ENCODE peak calls at places on chromosomes 12 and 14, in six cellular contexts. I, U, S, N, E and K are unnamed samples.

GRCh38 chr14:85336817-85337216 is 193.1 kb upstream of the FLRT2 start:
- DNase-seq in S (no peak), U (no peak), I (no peak), E (no peak), N (no peak), K (no peak)

GRCh38 chr12:118127867-118128266 is 8.1 kb upstream of the PEBP1 start:
- DNase-seq in U (no peak), I (no peak), E (no peak), S (no peak), N (no peak), K (no peak)

GRCh38 chr12:118418385-118419057 is 42.2 kb downstream of the SUDS3 start:
- DNase-seq in S (peak; percentile 52), E (no peak), U (no peak), I (no peak), N (no peak), K (no peak)

GRCh38 chr12:51183816-51184215 is 10.9 kb upstream of the TFCP2 start:
- DNase-seq in I (peak; percentile 1), S (no peak), E (no peak), N (no peak), U (no peak), K (no peak)

GRCh38 chr12:111598637-111599458 is at the start of gene ATXN2:
- DNase-seq in I (no peak), U (no peak), S (peak; percentile 81), N (peak; percentile 69), E (peak; percentile 76), K (peak; percentile 90)

GRCh38 chr14:54682578-54682977 is 115.7 kb downstream of the SAMD4A start:
- DNase-seq in N (no peak), E (no peak), I (no peak), S (no peak), U (no peak), K (no peak)

GRCh38 chr14:20455355-20456300 is 602 bp downstream of the APEX1 start:
- DNase-seq in E (no peak), U (no peak), N (no peak), S (peak; percentile 76), I (peak; percentile 65), K (peak; percentile 50)

GRCh38 chr12:14263742-14264141 is 101.7 kb upstream of the ATF7IP start:
- DNase-seq in U (no peak), N (no peak), I (no peak), S (no peak), E (no peak), K (no peak)

GRCh38 chr12:2023365-2023764 is 19.1 kb upstream of the DCP1B start:
- DNase-seq in I (no peak), N (no peak), S (peak; percentile 4), U (no peak), E (no peak), K (no peak)

GRCh38 chr12:46217686-46218508 is 50.9 kb downstream of the SLC38A1 start:
- DNase-seq in S (no peak), I (no peak), E (no peak), N (no peak), U (no peak), K (peak; percentile 33)

GRCh38 chr12:92927055-92927435 is 2.0 kb downstream of the EEA1 start:
- DNase-seq in I (no peak), U (no peak), E (no peak), N (peak; percentile 38), S (no peak), K (no peak)

GRCh38 chr14:98564541-98564940 is 707.5 kb downstream of the BCL11B start:
- DNase-seq in U (no peak), E (no peak), S (peak; percentile 56), I (no peak), N (no peak), K (no peak)

GRCh38 chr14:76405627-76406026 is 29.7 kb downstream of the ESRRB start:
- DNase-seq in E (no peak), I (no peak), N (no peak), S (no peak), U (no peak), K (no peak)

GRCh38 chr14:36069535-36069900 is 107.0 kb downstream of the PTCSC3 start:
- DNase-seq in U (no peak), I (no peak), N (peak; percentile 10), E (no peak), S (peak; percentile 46), K (peak; percentile 59)

GRCh38 chr14:104284636-104285482 is 146.5 kb downstream of the KIF26A start:
- DNase-seq in U (no peak), S (no peak), E (peak; percentile 54), I (no peak), N (no peak), K (no peak)

GRCh38 chr14:100082723-100083122 is 17.5 kb downstream of the EVL start:
- DNase-seq in U (no peak), N (no peak), S (no peak), E (no peak), I (no peak), K (no peak)

GRCh38 chr12:109759595-109759994 is 46.0 kb downstream of the FAM222A start:
- DNase-seq in U (no peak), E (peak; percentile 29), S (no peak), N (no peak), I (no peak), K (no peak)

GRCh38 chr14:84343637-84344036 is 1186.3 kb upstream of the FLRT2 start:
- DNase-seq in N (no peak), E (no peak), U (no peak), I (peak; percentile 4), S (no peak), K (no peak)

GRCh38 chr14:93971635-93972027 is 4.7 kb downstream of the ASB2 start:
- DNase-seq in S (no peak), E (no peak), U (no peak), I (no peak), N (no peak), K (no peak)

GRCh38 chr12:80954857-80955520 is 17.3 kb upstream of the LIN7A start:
- DNase-seq in U (no peak), S (no peak), I (no peak), N (no peak), E (no peak), K (no peak)

GRCh38 chr12:54419088-54419887 is at the start of gene ITGA5:
- DNase-seq in U (peak; percentile 96), I (no peak), E (peak; percentile 90), S (peak; percentile 93), N (peak; percentile 44), K (no peak)

GRCh38 chr12:94134226-94134795 is 14.1 kb upstream of the PLXNC1 start:
- DNase-seq in U (no peak), S (peak; percentile 72), N (no peak), I (no peak), E (no peak), K (peak; percentile 52)

GRCh38 chr12:107318804-107319535 is 225.6 kb upstream of the CRY1 start:
- DNase-seq in U (no peak), S (peak; percentile 38), I (no peak), E (no peak), N (peak; percentile 20), K (no peak)

GRCh38 chr12:100953677-100954076 is 159.1 kb downstream of the ANO4 start:
- DNase-seq in U (no peak), N (no peak), E (no peak), I (no peak), S (no peak), K (no peak)

GRCh38 chr12:111434049-111434448 is 28.3 kb downstream of the SH2B3 start:
- DNase-seq in S (no peak), I (no peak), U (no peak), N (no peak), E (no peak), K (no peak)

GRCh38 chr12:46959484-46959883 is 119.9 kb upstream of the PCED1B start:
- DNase-seq in N (no peak), E (no peak), I (peak; percentile 82), U (no peak), S (peak; percentile 73), K (no peak)

GRCh38 chr12:1064317-1064716 is 73.3 kb downstream of the ERC1 start:
- DNase-seq in N (no peak), E (no peak), I (no peak), S (no peak), U (no peak), K (no peak)

GRCh38 chr12:93115646-93116045 is 186.6 kb upstream of the EEA1 start:
- DNase-seq in S (no peak), N (no peak), U (no peak), I (no peak), E (no peak), K (no peak)

GRCh38 chr14:64645220-64645891 is 58.9 kb upstream of the PLEKHG3 start:
- DNase-seq in E (no peak), N (no peak), U (no peak), I (peak; percentile 99), S (no peak), K (no peak)

GRCh38 chr14:72996916-72997315 is 30.0 kb downstream of the ZFYVE1 start:
- DNase-seq in U (no peak), I (no peak), E (no peak), N (no peak), S (no peak), K (no peak)

GRCh38 chr14:73762375-73762822 is 48.2 kb upstream of the PNMA1 start:
- DNase-seq in U (no peak), N (no peak), E (no peak), S (no peak), I (no peak), K (peak; percentile 73)

GRCh38 chr14:99581960-99582359 is 22.0 kb downstream of the CCDC85C start:
- DNase-seq in U (no peak), I (no peak), S (no peak), E (no peak), N (no peak), K (no peak)